ENCODE peak calls at places on chromosomes 7 and 10, in four cellular contexts. K, A, M and B are unnamed samples.
A peak's percentile ranks its signal among the peaks of the same experiment; 100 is the strongest.

GRCh38 chr7:91852263-91852741 is 28.2 kb downstream of the MTERF1 start:
- DNase-seq in K (no peak), A (peak; percentile 48), M (no peak), B (no peak)

GRCh38 chr7:102287465-102288146 is 938 bp downstream of the SH2B2 start:
- DNase-seq in K (no peak), A (no peak), M (peak; percentile 68), B (peak; percentile 66)

GRCh38 chr7:39904077-39904486 is 46.0 kb upstream of the CDK13 start:
- DNase-seq in K (no peak), A (no peak), M (no peak), B (no peak)

GRCh38 chr10:123769647-123770046 is 103.5 kb downstream of the GPR26 start:
- DNase-seq in K (no peak), A (no peak), M (no peak), B (no peak)

GRCh38 chr7:158876984-158877383 is 20.6 kb downstream of the DYNC2I1 start:
- DNase-seq in K (no peak), A (no peak), M (no peak), B (no peak)

GRCh38 chr10:34528320-34528719 is 286.8 kb downstream of the PARD3 start:
- DNase-seq in K (no peak), A (peak; percentile 83), M (no peak), B (peak; percentile 28)

GRCh38 chr7:4234886-4235285 is 447.2 kb upstream of the FOXK1 start:
- DNase-seq in K (no peak), A (no peak), M (no peak), B (no peak)

GRCh38 chr7:128891110-128891941 is 19.2 kb downstream of the KCP start:
- DNase-seq in K (no peak), A (no peak), M (no peak), B (no peak)

GRCh38 chr7:139620676-139621344 is 97.3 kb downstream of the CLEC2L start:
- DNase-seq in K (no peak), A (peak; percentile 9), M (no peak), B (peak; percentile 38)

GRCh38 chr10:47311193-47311899 is 10.9 kb upstream of the GDF2 start:
- DNase-seq in K (no peak), A (no peak), M (no peak), B (peak; percentile 29)

GRCh38 chr7:6202117-6202516 is 70.3 kb downstream of the CYTH3 start:
- DNase-seq in K (no peak), A (no peak), M (no peak), B (no peak)

GRCh38 chr7:80244206-80244956 is 109.8 kb downstream of the GNAI1 start:
- DNase-seq in K (no peak), A (peak; percentile 6), M (no peak), B (no peak)

GRCh38 chr7:9407816-9408215 is 974.4 kb downstream of the NXPH1 start:
- DNase-seq in K (no peak), A (no peak), M (no peak), B (peak; percentile 22)

GRCh38 chr10:127040756-127041155 is 135.5 kb downstream of the DOCK1 start:
- DNase-seq in K (no peak), A (no peak), M (no peak), B (no peak)

GRCh38 chr10:71728218-71728737 is 8.7 kb upstream of the C10orf105 start:
- DNase-seq in K (peak; percentile 93), A (no peak), M (peak; percentile 60), B (peak; percentile 37)

GRCh38 chr10:81541517-81541916 is 333.5 kb upstream of the NRG3 start:
- DNase-seq in K (no peak), A (no peak), M (no peak), B (no peak)

GRCh38 chr7:140036224-140036651 is 26.5 kb downstream of the PARP12 start:
- DNase-seq in K (no peak), A (no peak), M (no peak), B (no peak)

GRCh38 chr10:87640043-87640442 is 19.6 kb upstream of the PAPSS2 start:
- DNase-seq in K (no peak), A (no peak), M (no peak), B (no peak)

GRCh38 chr7:26101471-26102151 is 50.4 kb upstream of the NFE2L3 start:
- DNase-seq in K (no peak), A (no peak), M (no peak), B (no peak)

GRCh38 chr10:99775850-99776249 is 6.6 kb upstream of the ABCC2 start:
- DNase-seq in K (no peak), A (peak; percentile 78), M (no peak), B (peak; percentile 48)

GRCh38 chr10:106565546-106565945 is 599.0 kb downstream of the SORCS1 start:
- DNase-seq in K (no peak), A (no peak), M (no peak), B (no peak)

GRCh38 chr7:132553031-132553430 is 23.2 kb downstream of the PLXNA4 start:
- DNase-seq in K (no peak), A (no peak), M (no peak), B (no peak)

GRCh38 chr10:127081946-127082345 is 114.4 kb downstream of the INSYN2A start:
- DNase-seq in K (no peak), A (peak; percentile 65), M (no peak), B (no peak)

GRCh38 chr10:20185116-20185515 is 368.9 kb downstream of the PLXDC2 start:
- DNase-seq in K (no peak), A (no peak), M (no peak), B (no peak)

GRCh38 chr7:17095001-17095574 is 203.4 kb upstream of the AHR start:
- DNase-seq in K (no peak), A (no peak), M (peak; percentile 75), B (no peak)

GRCh38 chr7:55365103-55365679 is at the start of gene LANCL2:
- DNase-seq in K (peak; percentile 91), A (peak; percentile 62), M (peak; percentile 78), B (peak; percentile 76)

GRCh38 chr7:20786421-20786778 is 286 bp downstream of the SP8 start:
- DNase-seq in K (no peak), A (no peak), M (no peak), B (no peak)

GRCh38 chr7:13028731-13029099 is 341.3 kb downstream of the ARL4A start:
- DNase-seq in K (no peak), A (peak; percentile 80), M (no peak), B (no peak)

GRCh38 chr7:144404911-144405310 is 1.4 kb upstream of the NOBOX start:
- DNase-seq in K (no peak), A (no peak), M (no peak), B (no peak)

GRCh38 chr7:76358053-76358477 is 726 bp downstream of the YWHAG start:
- DNase-seq in K (peak; percentile 94), A (peak; percentile 65), M (peak; percentile 86), B (no peak)

GRCh38 chr10:98295401-98295811 is 27.4 kb upstream of the LOXL4 start:
- DNase-seq in K (no peak), A (no peak), M (no peak), B (no peak)

GRCh38 chr10:121616291-121616690 is 18.0 kb upstream of the FGFR2 start:
- DNase-seq in K (no peak), A (no peak), M (peak; percentile 42), B (no peak)

GRCh38 chr7:56106108-56107073 is at the start of gene CHCHD2:
- DNase-seq in K (peak; percentile 99), A (peak; percentile 98), M (peak; percentile 98), B (peak; percentile 100)

GRCh38 chr10:123926401-123927264 is 35.0 kb upstream of the CPXM2 start:
- DNase-seq in K (no peak), A (no peak), M (no peak), B (no peak)

GRCh38 chr10:103854687-103855423 is 521 bp downstream of the SH3PXD2A start:
- DNase-seq in K (no peak), A (peak; percentile 27), M (no peak), B (no peak)

GRCh38 chr10:21020545-21020944 is 123.4 kb upstream of the NEBL start:
- DNase-seq in K (no peak), A (peak; percentile 26), M (no peak), B (peak; percentile 38)

GRCh38 chr10:24826022-24826421 is 102.3 kb upstream of the ARHGAP21 start:
- DNase-seq in K (no peak), A (peak; percentile 79), M (no peak), B (no peak)

GRCh38 chr10:110357252-110357780 is 52.6 kb upstream of the SMNDC1 start:
- DNase-seq in K (no peak), A (no peak), M (no peak), B (no peak)

GRCh38 chr10:110355181-110355831 is 50.6 kb upstream of the SMNDC1 start:
- DNase-seq in K (no peak), A (no peak), M (no peak), B (no peak)

GRCh38 chr10:110355922-110356627 is 51.4 kb upstream of the SMNDC1 start:
- DNase-seq in K (no peak), A (no peak), M (no peak), B (no peak)

GRCh38 chr10:110357871-110358270 is 53.2 kb upstream of the SMNDC1 start:
- DNase-seq in K (no peak), A (no peak), M (no peak), B (no peak)

GRCh38 chr10:110356628-110357245 is 52.0 kb upstream of the SMNDC1 start:
- DNase-seq in K (no peak), A (no peak), M (no peak), B (no peak)
- TF ChIP-seq POLR2A in K (no peak), A (no peak), M (no peak), B (no peak)

GRCh38 chr7:99397632-99397983 is 10.8 kb downstream of the PDAP1 start:
- DNase-seq in K (no peak), A (no peak), M (no peak), B (no peak)
- TF ChIP-seq POLR2A in K (no peak), A (no peak), M (no peak), B (no peak)

DNA sequence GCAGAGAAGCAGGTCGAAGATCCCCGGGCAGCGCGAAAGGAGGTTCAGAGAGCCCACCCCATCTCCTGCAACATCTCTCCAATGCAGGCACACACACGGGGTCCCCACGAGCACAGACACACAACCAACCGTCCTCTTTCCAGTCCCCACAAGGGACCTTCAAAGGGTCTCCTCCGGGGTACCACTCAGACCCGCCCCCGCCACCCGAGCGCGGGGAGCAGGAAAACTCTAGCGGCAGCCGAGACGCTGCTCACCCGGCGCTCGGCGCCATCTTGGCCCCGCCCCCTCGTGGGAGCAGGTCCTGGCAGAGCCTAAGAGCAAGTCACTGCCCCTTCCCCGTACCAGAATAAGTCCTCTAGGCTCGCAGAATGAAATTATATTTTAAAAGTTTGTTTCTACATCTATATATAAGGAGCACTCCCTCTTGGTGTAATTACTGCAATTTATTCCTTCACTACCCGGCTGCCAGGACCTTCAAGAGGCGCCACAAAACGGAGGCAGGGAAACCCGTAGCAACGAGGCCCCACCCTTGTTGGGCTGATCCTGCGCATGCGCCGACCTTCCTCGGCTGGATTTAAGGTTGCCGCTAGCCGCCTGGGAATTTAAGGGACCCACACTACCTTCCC is at the start of the genes CNPY4 and TAF6:
- DNase-seq in K (peak; percentile 99), A (peak; percentile 96), M (peak; percentile 97), B (peak; percentile 93)
- TF ChIP-seq POLR2A in K (peak; percentile 26), A (peak; percentile 86), M (no peak), B (peak; percentile 89)

GRCh38 chr10:132329565-132330485 is 2.2 kb upstream of the LRRC27 start:
- DNase-seq in K (no peak), A (peak; percentile 65), M (peak; percentile 39), B (peak; percentile 61)

GRCh38 chr10:132333386-132333785 is 1.4 kb downstream of the LRRC27 start:
- DNase-seq in K (no peak), A (no peak), M (peak; percentile 32), B (no peak)

GRCh38 chr10:132330486-132330833 is 1.5 kb upstream of the LRRC27 start:
- DNase-seq in K (no peak), A (no peak), M (peak; percentile 19), B (no peak)

GRCh38 chr10:132331956-132332749 is at the start of gene LRRC27:
- DNase-seq in K (peak; percentile 99), A (peak; percentile 98), M (peak; percentile 99), B (peak; percentile 93)

GRCh38 chr10:132331259-132331955 is 586 bp upstream of the LRRC27 start:
- DNase-seq in K (no peak), A (no peak), M (peak; percentile 73), B (no peak)
- TF ChIP-seq POLR2A in K (peak; percentile 11), A (peak; percentile 80), M (no peak), B (peak; percentile 72)